ENCODE peak calls at places on chromosomes 16 and 17, in four cellular contexts. I is esophagus squamous epithelium, T is ovary, Y is NT2/D1. R is an unnamed sample.

GRCh38 chr17:5785867-5786509 is 201.7 kb upstream of the NLRP1 start:
- DNase-seq in I (no peak), T (no peak), Y (no peak), R (no peak)

GRCh38 chr16:28981517-28981916 is 3.3 kb upstream of the LAT start:
- DNase-seq in I (no peak), T (no peak), Y (peak), R (no peak)

GRCh38 chr17:61335105-61335844 is 64.4 kb upstream of the TBX2 start:
- DNase-seq in I (no peak), T (peak), Y (no peak), R (no peak)

GRCh38 chr17:70906808-70907207 is 737.5 kb downstream of the KCNJ2 start:
- DNase-seq in I (no peak), T (no peak), Y (no peak), R (peak)

GRCh38 chr16:81553080-81553813 is 108.6 kb downstream of the CMIP start:
- DNase-seq in I (no peak), T (no peak), Y (no peak), R (no peak)

GRCh38 chr17:1720856-1721386 is 3.6 kb upstream of the WDR81 start:
- DNase-seq in I (no peak), T (peak), Y (no peak), R (no peak)

GRCh38 chr17:33267279-33267790 is 25.8 kb downstream of the ASIC2 start:
- DNase-seq in I (no peak), T (no peak), Y (no peak), R (peak)

GRCh38 chr16:1452530-1452929 is 8.2 kb upstream of the CCDC154 start:
- DNase-seq in I (no peak), T (no peak), Y (no peak), R (no peak)

DNA sequence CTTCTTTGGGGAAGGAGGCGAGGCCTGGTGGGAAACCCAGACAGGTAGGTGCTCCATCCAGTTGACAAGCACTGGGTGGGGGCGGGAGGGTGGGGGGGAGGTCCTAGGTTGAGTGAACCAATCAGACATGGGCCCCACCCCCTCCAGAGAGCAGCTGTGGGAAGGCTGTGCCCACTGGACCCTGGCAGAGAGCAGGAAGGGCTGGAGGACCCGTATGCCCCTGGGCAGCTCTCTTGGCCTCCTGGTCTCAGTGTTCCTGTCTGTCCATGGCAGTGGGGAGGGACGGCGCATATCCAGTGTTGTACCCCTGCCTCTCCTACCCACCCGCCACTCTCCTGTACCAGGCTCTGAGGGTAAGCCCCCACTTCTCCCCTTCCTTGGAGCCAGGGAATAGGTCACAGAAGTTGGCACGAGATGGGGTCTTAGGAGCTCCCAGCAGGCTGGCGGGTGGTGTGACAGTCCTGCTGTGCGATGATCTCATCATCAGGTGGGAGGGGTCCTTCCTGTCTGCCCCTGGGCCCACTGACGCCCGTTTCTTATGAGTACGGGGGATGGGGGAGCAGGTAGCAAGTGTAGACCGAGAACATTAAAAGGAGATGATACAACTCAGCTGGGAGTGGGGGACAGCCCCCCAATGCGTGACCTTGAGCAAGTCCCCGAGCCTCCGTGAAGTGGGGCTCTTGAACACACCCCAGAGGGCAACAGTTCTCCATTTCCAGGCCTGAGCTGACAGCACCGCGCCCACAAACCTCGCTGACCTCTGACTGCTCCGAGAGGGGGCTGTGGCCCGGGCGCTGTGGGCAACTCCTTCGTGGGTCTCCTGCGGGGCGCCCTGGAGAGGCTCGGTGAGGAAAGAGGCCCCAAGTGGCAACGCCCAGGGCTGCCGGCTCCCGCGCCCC is 1.2 kb upstream of the ZFPM1 start:
- DNase-seq in I (no peak), T (no peak), Y (no peak), R (no peak)
- H3K4me3 ChIP-seq in I (peak), T (peak), Y (peak), R (peak)

GRCh38 chr16:3306078-3306477 is 781 bp downstream of the ZNF75A start:
- DNase-seq in I (no peak), T (no peak), Y (no peak), R (no peak)

GRCh38 chr16:3305109-3306068 is at the start of the genes TIGD7 and ZNF75A:
- DNase-seq in I (peak), T (peak), Y (peak), R (peak)

GRCh38 chr16:3304370-3304769 is 860 bp downstream of the TIGD7 start:
- DNase-seq in I (no peak), T (no peak), Y (no peak), R (no peak)
- H3K4me3 ChIP-seq in I (peak), T (peak), Y (peak), R (peak)

GRCh38 chr17:38572292-38572664 is 33.5 kb downstream of the SRCIN1 start:
- DNase-seq in I (no peak), T (no peak), Y (no peak), R (no peak)
- H3K4me3 ChIP-seq in I (no peak), T (peak), Y (peak), R (no peak)

GRCh38 chr16:87808108-87808507 is 42.3 kb upstream of the KLHDC4 start:
- DNase-seq in I (no peak), T (no peak), Y (no peak), R (no peak)

GRCh38 chr16:87803385-87803784 is 37.6 kb upstream of the KLHDC4 start:
- DNase-seq in I (no peak), T (no peak), Y (no peak), R (no peak)

GRCh38 chr16:87809150-87809902 is 43.5 kb upstream of the KLHDC4 start:
- DNase-seq in I (no peak), T (no peak), Y (no peak), R (no peak)

GRCh38 chr16:87806246-87806607 is 40.4 kb upstream of the KLHDC4 start:
- DNase-seq in I (no peak), T (no peak), Y (no peak), R (no peak)

GRCh38 chr16:87806608-87807546 is 41.1 kb upstream of the KLHDC4 start:
- DNase-seq in I (peak), T (no peak), Y (no peak), R (no peak)
- H3K4me3 ChIP-seq in I (no peak), T (peak), Y (peak), R (no peak)

DNA sequence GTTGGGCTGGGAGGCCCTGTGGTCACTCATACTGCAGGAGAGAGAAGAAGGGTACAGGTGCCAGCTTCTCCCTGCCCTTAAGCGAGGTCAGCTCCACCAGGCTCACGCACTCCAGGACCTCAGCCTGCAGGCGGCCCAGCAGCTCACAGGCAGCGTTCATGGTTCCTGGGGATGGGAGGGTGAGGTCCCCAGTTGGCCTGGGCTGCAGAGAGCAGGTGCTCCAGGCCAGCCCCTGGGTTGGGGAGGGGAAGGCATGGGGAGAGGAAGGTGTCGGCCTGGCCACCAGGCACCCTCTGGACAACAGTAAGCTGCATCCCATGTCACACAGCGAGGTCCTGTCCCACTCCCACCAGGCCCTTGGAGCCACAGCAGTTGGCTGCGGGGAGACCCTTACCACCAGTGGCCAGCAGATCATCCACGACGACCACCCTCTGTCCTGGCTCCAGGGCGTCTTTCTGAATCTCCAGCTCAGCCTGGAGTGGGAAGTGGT is 2.0 kb downstream of the APRT start:
- DNase-seq in I (no peak), T (no peak), Y (no peak), R (no peak)
- H3K4me3 ChIP-seq in I (no peak), T (no peak), Y (no peak), R (no peak)

DNA sequence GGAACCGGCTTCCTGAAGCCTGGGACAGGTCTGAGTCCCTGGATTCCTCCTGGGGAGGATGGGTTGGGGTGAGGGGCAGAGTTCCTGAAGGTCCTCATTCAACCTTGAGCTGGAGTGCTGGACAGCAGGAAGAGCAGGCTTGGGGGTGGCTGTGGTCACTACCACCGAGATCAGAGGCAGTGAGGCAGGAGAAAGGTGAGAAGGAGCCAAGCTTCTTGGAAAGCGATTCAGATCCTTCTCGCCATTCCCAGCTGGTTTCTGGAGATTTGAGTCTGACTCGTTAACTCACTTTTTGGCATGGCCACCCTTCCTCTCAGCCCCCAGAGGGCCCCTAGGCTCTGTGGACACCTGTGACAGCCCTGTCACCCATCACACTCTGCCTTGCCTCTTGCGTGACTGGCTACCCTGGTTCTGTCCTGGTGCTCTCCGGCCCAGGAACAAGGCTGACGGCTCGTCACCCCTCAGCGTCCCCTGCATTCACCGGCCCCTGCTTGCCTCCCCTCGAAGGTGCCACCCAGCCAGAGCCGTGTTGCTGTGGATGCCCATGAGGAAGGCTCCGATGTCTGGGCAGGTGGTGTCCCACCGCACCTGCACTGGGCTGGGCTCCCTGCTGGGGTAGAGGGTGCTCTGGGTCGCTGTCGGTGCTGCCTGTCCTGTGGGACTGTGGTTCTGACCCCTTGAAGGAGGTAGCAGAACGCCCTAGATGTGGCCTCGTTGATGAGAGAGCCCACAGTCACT is 9.7 kb upstream of the TIMP2 start:
- DNase-seq in I (no peak), T (peak), Y (no peak), R (no peak)
- H3K4me3 ChIP-seq in I (no peak), T (peak), Y (no peak), R (no peak)